ENCODE peak calls at places on chromosomes 16 and 17, in nine cellular contexts. F is endothelial cell of umbilical vein, Q is astrocyte, N is PC-3, X is IMR-90, K is GM23248, C is fibroblast of lung, B is OCI-LY7, H is neural progenitor cell. R is an unnamed sample.

GRCh38 chr17:44587339-44587738 is 30.1 kb downstream of the FZD2 start:
- DNase-seq in F (peak; percentile 94), Q (peak; percentile 98), N (peak; percentile 91), X (peak; percentile 91), K (peak; percentile 94), C (peak; percentile 99), B (no peak), H (no peak), R (peak; percentile 87)

GRCh38 chr16:56193951-56194726 is 2.9 kb downstream of the GNAO1 start:
- DNase-seq in F (peak; percentile 68), Q (peak; percentile 57), N (no peak), X (peak; percentile 55), K (peak; percentile 56), C (peak; percentile 69), B (peak; percentile 5), H (peak; percentile 98), R (peak; percentile 92)

GRCh38 chr16:85162478-85163277 is 50.4 kb upstream of the CIBAR2 start:
- DNase-seq in F (peak; percentile 46), Q (peak; percentile 82), N (no peak), X (peak; percentile 91), K (peak; percentile 95), C (peak; percentile 87), B (no peak), H (no peak), R (peak; percentile 69)

GRCh38 chr16:10876799-10877341 is at the start of gene CIITA:
- DNase-seq in F (no peak), Q (peak; percentile 82), N (peak; percentile 87), X (peak; percentile 86), K (peak; percentile 96), C (peak; percentile 90), B (peak; percentile 97), H (no peak), R (no peak)

GRCh38 chr16:12133738-12134137 is 157.2 kb downstream of the SNX29 start:
- DNase-seq in F (no peak), Q (no peak), N (no peak), X (peak; percentile 32), K (no peak), C (no peak), B (no peak), H (no peak), R (no peak)

GRCh38 chr17:1462164-1463112 is 6.4 kb upstream of the CRK start:
- DNase-seq in F (no peak), Q (peak; percentile 61), N (no peak), X (no peak), K (no peak), C (peak; percentile 60), B (no peak), H (no peak), R (no peak)

GRCh38 chr17:32541640-32542039 is 54.8 kb downstream of the CDK5R1 start:
- DNase-seq in F (no peak), Q (no peak), N (no peak), X (no peak), K (no peak), C (no peak), B (no peak), H (no peak), R (no peak)

GRCh38 chr17:15918661-15919259 is 26.2 kb upstream of the ADORA2B start:
- DNase-seq in F (peak; percentile 6), Q (no peak), N (peak; percentile 75), X (no peak), K (peak; percentile 9), C (no peak), B (no peak), H (no peak), R (no peak)

GRCh38 chr17:76725580-76726230 is 701 bp downstream of the JMJD6 start:
- DNase-seq in F (peak; percentile 59), Q (no peak), N (peak; percentile 51), X (peak; percentile 40), K (peak; percentile 72), C (no peak), B (peak; percentile 74), H (no peak), R (peak; percentile 81)

GRCh38 chr17:13740692-13741091 is 139.0 kb upstream of the HS3ST3A1 start:
- DNase-seq in F (no peak), Q (no peak), N (no peak), X (no peak), K (peak; percentile 51), C (peak; percentile 12), B (no peak), H (no peak), R (no peak)

GRCh38 chr17:64781013-64781392 is 118.9 kb upstream of the SMURF2 start:
- DNase-seq in F (no peak), Q (no peak), N (no peak), X (no peak), K (peak; percentile 24), C (no peak), B (no peak), H (peak; percentile 47), R (no peak)

DNA sequence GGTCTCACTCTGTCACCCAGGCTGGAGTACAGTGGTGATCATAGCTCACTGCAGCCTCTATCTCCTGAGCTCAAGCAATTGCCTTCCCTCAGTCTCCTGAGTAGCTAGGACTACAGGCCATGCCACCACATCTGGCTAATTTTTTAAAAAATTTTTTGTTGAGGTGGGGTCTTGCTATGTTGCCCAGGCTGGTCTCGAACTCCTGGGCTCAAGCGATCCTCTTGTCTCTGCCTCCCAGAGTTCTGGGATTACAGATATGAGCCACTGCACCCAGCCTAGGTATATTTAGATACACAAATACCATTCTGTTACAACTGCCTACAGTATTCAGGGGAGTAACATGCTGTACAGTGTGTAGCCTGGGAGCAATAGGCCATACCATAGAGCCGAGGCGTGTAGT is 14.3 kb downstream of the POLR3E start:
- DNase-seq in F (no peak), Q (no peak), N (no peak), X (no peak), K (no peak), C (no peak), B (no peak), H (no peak), R (no peak)
- H4K20me1 ChIP-seq in F (no peaks in the 10 kb centered on the region), Q (no peaks in the 10 kb centered on the region), N (no peaks in the 10 kb centered on the region), X (peaks cover 4% of the 10 kb centered on the region), K (no peaks in the 10 kb centered on the region), C (no peaks in the 10 kb centered on the region), B (no peaks in the 10 kb centered on the region), H (peaks cover 5% of the 10 kb centered on the region), R (no peaks in the 10 kb centered on the region)

GRCh38 chr16:90031186-90031930 is 12.1 kb upstream of the DBNDD1 start:
- DNase-seq in F (no peak), Q (no peak), N (no peak), X (no peak), K (peak; percentile 16), C (no peak), B (no peak), H (no peak), R (no peak)
- H4K20me1 ChIP-seq in F (no peaks in the 10 kb centered on the region), Q (peaks cover 35% of the 10 kb centered on the region), N (no peaks in the 10 kb centered on the region), X (peaks cover 18% of the 10 kb centered on the region), K (no peaks in the 10 kb centered on the region), C (peaks cover 4% of the 10 kb centered on the region), B (no peaks in the 10 kb centered on the region), H (peaks cover 5% of the 10 kb centered on the region), R (no peaks in the 10 kb centered on the region)

DNA sequence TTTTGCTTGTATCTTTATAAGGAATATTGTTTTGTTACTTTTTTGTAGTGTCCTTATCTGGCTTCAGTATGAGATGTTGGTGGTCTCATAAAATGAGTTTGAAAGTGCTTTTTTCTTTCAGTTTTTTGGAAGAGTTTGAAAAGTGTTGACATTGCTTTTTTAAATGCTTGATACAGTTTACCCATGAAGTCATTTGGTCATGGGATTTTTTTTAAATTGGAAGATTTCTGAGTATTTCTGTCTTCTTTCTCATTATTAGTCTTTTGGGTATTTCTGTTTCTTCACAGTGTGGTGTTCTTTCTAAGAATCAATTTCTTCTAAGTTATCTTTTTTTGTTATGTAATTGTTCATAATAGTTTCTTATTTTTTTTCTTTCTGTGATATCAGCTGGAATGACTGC is 15.1 kb downstream of the ZNF267 start:
- DNase-seq in F (no peak), Q (no peak), N (no peak), X (no peak), K (no peak), C (no peak), B (no peak), H (no peak), R (no peak)
- H4K20me1 ChIP-seq in F (peaks cover 8% of the 10 kb centered on the region), Q (peaks cover 14% of the 10 kb centered on the region), N (no peaks in the 10 kb centered on the region), X (no peaks in the 10 kb centered on the region), K (no peaks in the 10 kb centered on the region), C (no peaks in the 10 kb centered on the region), B (no peaks in the 10 kb centered on the region), H (no peaks in the 10 kb centered on the region), R (no peaks in the 10 kb centered on the region)

GRCh38 chr16:4450430-4450829 is 24.0 kb downstream of the NMRAL1 start:
- DNase-seq in F (no peak), Q (no peak), N (no peak), X (no peak), K (no peak), C (no peak), B (no peak), H (no peak), R (no peak)
- H4K20me1 ChIP-seq in F (no peaks in the 10 kb centered on the region), Q (peaks cover 37% of the 10 kb centered on the region), N (no peaks in the 10 kb centered on the region), X (peaks cover 15% of the 10 kb centered on the region), K (no peaks in the 10 kb centered on the region), C (no peaks in the 10 kb centered on the region), B (no peaks in the 10 kb centered on the region), H (peaks cover 21% of the 10 kb centered on the region), R (no peaks in the 10 kb centered on the region)

DNA sequence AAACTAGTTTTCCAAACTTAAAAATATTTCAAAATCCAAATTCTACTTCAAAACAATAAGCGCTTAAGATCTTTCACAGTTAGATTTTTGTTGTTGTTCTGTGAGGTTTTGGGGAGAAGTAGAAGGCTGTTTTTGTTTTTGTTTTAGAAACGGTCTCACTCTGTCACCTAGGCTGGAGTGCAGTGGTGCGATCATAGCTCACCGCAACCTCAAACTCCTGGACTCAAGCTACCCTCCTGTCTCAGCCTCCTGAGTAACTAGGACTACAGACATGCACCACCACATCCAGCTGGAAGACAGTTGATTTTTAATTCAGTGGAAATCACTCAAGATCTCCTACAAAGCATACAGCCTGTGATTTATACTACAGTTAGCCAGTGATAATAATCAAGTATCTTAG is 2.7 kb downstream of the SHCBP1 start:
- DNase-seq in F (no peak), Q (no peak), N (no peak), X (no peak), K (no peak), C (no peak), B (no peak), H (no peak), R (no peak)
- H4K20me1 ChIP-seq in F (no peaks in the 10 kb centered on the region), Q (peaks cover 1% of the 10 kb centered on the region), N (no peaks in the 10 kb centered on the region), X (no peaks in the 10 kb centered on the region), K (no peaks in the 10 kb centered on the region), C (no peaks in the 10 kb centered on the region), B (peaks cover 10% of the 10 kb centered on the region), H (no peaks in the 10 kb centered on the region), R (no peaks in the 10 kb centered on the region)

R was measured in hepatocyte.